ENCODE peak calls at places on chromosomes 13 and 19, in nine cellular contexts. O is transverse colon, Z is uterus, T is A549, X is adrenal gland, Y is lower leg skin, M is GM12892, W is IMR-90, L is right lobe of liver. P is an unnamed sample.

GRCh38 chr19:42069619-42070293 is at the start of gene GRIK5:
- DNase-seq in L (no peak), W (no peak), Z (no peak), T (no peak), X (no peak), M (no peak), Y (no peak), O (no peak), P (no peak)

GRCh38 chr13:53743906-53744305 is 715.3 kb downstream of the OLFM4 start:
- DNase-seq in T (peak), M (no peak), X (no peak), Y (no peak), W (no peak), Z (no peak), L (no peak), O (no peak), P (no peak)

GRCh38 chr13:106129273-106129672 is 406.2 kb downstream of the EFNB2 start:
- DNase-seq in Z (no peak), M (no peak), T (peak), L (no peak), O (no peak), W (no peak), Y (no peak), X (no peak), P (no peak)

GRCh38 chr19:14528419-14529253 is 758 bp upstream of the TECR start:
- DNase-seq in T (no peak), O (no peak), Z (peak), L (no peak), X (no peak), W (no peak), Y (no peak), M (no peak), P (no peak)

GRCh38 chr13:111225184-111225583 is 95.3 kb upstream of the TEX29 start:
- DNase-seq in L (no peak), W (no peak), Y (no peak), O (no peak), M (no peak), X (no peak), T (no peak), Z (no peak), P (no peak)

GRCh38 chr13:40588101-40588500 is 78.3 kb downstream of the FOXO1 start:
- DNase-seq in Y (no peak), X (no peak), Z (no peak), L (no peak), O (no peak), W (no peak), M (no peak), T (no peak), P (no peak)

GRCh38 chr13:80550856-80551532 is 210.1 kb upstream of the SPRY2 start:
- DNase-seq in X (no peak), L (no peak), Y (no peak), T (no peak), W (no peak), Z (no peak), M (no peak), O (no peak), P (no peak)

GRCh38 chr13:47076536-47076935 is 179.7 kb upstream of the HTR2A start:
- DNase-seq in T (no peak), Z (no peak), M (no peak), Y (no peak), L (no peak), W (peak), X (no peak), O (no peak), P (no peak)

GRCh38 chr13:53844747-53845146 is 816.1 kb downstream of the OLFM4 start:
- DNase-seq in Z (no peak), M (no peak), Y (no peak), X (no peak), O (no peak), W (no peak), T (no peak), L (no peak), P (no peak)

GRCh38 chr13:93559718-93560117 is 333.1 kb downstream of the GPC6 start:
- DNase-seq in Z (no peak), W (peak), M (no peak), L (no peak), Y (no peak), X (no peak), T (peak), O (no peak), P (peak)

GRCh38 chr19:57599761-57600383 is at the start of gene ZNF530:
- DNase-seq in O (peak), M (peak), X (peak), Z (peak), W (peak), T (peak), L (peak), Y (peak), P (peak)

GRCh38 chr13:111484129-111484925 is 163.9 kb downstream of the TEX29 start:
- DNase-seq in O (no peak), M (no peak), T (no peak), L (peak), W (no peak), Y (peak), Z (no peak), X (no peak), P (no peak)

GRCh38 chr13:28558126-28558525 is 63.2 kb upstream of the FLT1 start:
- DNase-seq in T (no peak), M (no peak), O (no peak), L (no peak), Z (no peak), W (peak), X (no peak), Y (no peak), P (no peak)

GRCh38 chr13:43573787-43574562 is 212.8 kb downstream of the ENOX1 start:
- DNase-seq in M (no peak), Z (no peak), L (no peak), Y (no peak), X (no peak), T (no peak), O (no peak), W (no peak), P (no peak)

GRCh38 chr19:4916292-4917082 is 7.2 kb downstream of the UHRF1 start:
- DNase-seq in O (peak), X (no peak), Z (no peak), T (no peak), Y (no peak), W (no peak), M (peak), L (no peak), P (no peak)

GRCh38 chr13:67175836-67176235 is 54.3 kb downstream of the PCDH9 start:
- DNase-seq in Y (no peak), T (no peak), L (no peak), Z (no peak), X (no peak), W (no peak), O (no peak), M (no peak), P (no peak)

GRCh38 chr13:50693755-50694154 is 149.7 kb downstream of the DLEU7 start:
- DNase-seq in L (no peak), Y (no peak), W (no peak), Z (no peak), T (no peak), M (no peak), X (no peak), O (no peak), P (no peak)

GRCh38 chr13:113837554-113838355 is 26.1 kb downstream of the GAS6 start:
- DNase-seq in X (peak), W (peak), O (peak), T (peak), Z (peak), L (peak), Y (peak), M (no peak), P (peak)

GRCh38 chr19:18781885-18782527 is 9.1 kb downstream of the COMP start:
- DNase-seq in L (no peak), M (no peak), T (no peak), Y (no peak), W (no peak), X (no peak), O (no peak), Z (no peak), P (no peak)

DNA sequence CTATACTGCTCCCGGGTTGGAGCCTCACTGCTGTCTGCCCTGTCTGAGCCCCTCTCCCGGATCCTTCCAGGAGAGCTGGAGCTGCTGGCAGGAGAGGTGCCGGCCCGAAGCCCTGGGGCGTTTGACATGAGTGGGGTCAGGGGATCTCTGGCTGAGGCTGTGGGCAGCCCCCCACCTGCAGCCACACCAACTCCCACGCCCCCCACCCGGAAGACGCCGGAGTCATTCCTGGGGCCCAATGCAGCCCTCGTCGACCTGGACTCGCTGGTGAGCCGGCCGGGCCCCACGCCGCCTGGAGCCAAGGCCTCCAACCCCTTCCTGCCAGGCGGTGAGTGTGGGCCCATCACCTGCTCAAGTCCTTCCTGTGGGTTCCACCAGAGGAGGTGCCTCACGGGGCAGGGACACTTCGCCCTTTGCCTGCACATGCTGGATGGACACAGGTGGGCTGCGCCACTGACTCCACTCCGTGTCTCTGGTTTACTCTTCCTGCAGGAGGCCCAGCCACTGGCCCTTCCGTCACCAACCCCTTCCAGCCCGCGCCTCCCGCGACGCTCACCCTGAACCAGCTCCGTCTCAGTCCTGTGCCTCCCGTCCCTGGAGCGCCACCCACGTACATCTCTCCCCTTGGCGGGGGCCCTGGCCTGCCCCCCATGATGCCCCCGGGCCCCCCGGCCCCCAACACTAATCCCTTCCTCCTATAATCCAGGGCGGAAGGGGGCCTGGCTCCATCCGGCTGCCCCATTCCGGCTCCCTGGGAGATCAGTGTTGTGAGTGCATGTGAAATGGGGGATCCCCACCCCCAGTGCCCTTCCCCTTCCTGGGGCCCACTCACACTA is 19.8 kb downstream of the EPN1 start:
- DNase-seq in X (peak), O (no peak), Z (no peak), T (no peak), M (no peak), W (no peak), L (no peak), Y (peak), P (no peak)
- TF ChIP-seq POLR2A in X (no peak), O (no peak), Z (no peak), T (no peak), M (no peak), W (no peak), L (no peak), Y (no peak), P (no peak)

GRCh38 chr19:38062959-38063786 is 156.2 kb downstream of the SIPA1L3 start:
- DNase-seq in Y (no peak), L (no peak), T (no peak), Z (peak), X (no peak), O (no peak), M (no peak), W (peak), P (no peak)

GRCh38 chr19:38061294-38061693 is 154.3 kb downstream of the SIPA1L3 start:
- DNase-seq in X (no peak), W (peak), Y (no peak), L (no peak), T (peak), M (no peak), O (no peak), Z (no peak), P (peak)

GRCh38 chr19:38057954-38058690 is 151.1 kb downstream of the SIPA1L3 start:
- DNase-seq in X (no peak), T (peak), Y (no peak), M (no peak), L (no peak), O (peak), W (no peak), Z (no peak), P (no peak)

GRCh38 chr19:38059897-38060296 is 152.9 kb downstream of the SIPA1L3 start:
- DNase-seq in M (no peak), Y (no peak), W (no peak), X (no peak), O (no peak), T (no peak), Z (no peak), L (no peak), P (no peak)

GRCh38 chr19:38060346-38060745 is 153.3 kb downstream of the SIPA1L3 start:
- DNase-seq in O (no peak), W (no peak), Z (no peak), L (no peak), T (no peak), X (no peak), Y (no peak), M (no peak), P (no peak)
- TF ChIP-seq POLR2A in O (no peak), W (no peak), Z (no peak), L (no peak), T (no peak), X (no peak), Y (no peak), M (no peak), P (no peak)

DNA sequence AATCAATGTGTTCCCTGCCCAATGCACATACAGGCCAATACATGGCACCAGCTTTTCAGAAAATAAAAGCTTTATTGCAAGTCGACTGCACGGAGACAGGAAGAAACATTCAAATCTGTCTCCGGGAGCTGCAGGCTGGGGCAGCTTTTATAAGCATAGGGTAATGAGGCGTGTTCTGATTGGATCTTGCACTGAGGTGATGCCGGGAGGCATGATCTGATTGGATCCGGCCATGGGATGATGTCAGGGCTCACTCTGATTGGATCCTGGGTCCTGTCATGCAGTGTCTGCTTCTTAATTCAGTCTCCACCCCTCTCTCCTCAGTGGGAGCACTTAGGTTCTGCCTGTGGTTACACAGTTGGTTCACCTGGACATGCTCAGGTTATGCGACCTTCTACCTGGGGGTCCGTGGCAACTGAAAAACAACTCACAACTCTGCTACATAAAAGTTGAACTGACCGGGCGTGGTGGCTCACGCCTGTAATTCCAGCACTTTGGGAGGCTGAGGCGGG is 11.8 kb upstream of the FBN3 start:
- DNase-seq in W (no peak), Z (no peak), M (no peak), Y (no peak), T (peak), L (no peak), O (no peak), X (no peak), P (no peak)
- TF ChIP-seq POLR2A in W (no peak), Z (no peak), M (no peak), Y (no peak), T (no peak), L (no peak), O (no peak), X (no peak), P (no peak)

GRCh38 chr19:6023085-6023682 is 45.2 kb upstream of the RANBP3 start:
- DNase-seq in M (no peak), O (no peak), Z (peak), W (peak), T (no peak), L (no peak), Y (no peak), X (no peak), P (peak)
- TF ChIP-seq POLR2A in M (no peak), O (no peak), Z (no peak), W (no peak), T (no peak), L (no peak), Y (no peak), X (no peak), P (no peak)

DNA sequence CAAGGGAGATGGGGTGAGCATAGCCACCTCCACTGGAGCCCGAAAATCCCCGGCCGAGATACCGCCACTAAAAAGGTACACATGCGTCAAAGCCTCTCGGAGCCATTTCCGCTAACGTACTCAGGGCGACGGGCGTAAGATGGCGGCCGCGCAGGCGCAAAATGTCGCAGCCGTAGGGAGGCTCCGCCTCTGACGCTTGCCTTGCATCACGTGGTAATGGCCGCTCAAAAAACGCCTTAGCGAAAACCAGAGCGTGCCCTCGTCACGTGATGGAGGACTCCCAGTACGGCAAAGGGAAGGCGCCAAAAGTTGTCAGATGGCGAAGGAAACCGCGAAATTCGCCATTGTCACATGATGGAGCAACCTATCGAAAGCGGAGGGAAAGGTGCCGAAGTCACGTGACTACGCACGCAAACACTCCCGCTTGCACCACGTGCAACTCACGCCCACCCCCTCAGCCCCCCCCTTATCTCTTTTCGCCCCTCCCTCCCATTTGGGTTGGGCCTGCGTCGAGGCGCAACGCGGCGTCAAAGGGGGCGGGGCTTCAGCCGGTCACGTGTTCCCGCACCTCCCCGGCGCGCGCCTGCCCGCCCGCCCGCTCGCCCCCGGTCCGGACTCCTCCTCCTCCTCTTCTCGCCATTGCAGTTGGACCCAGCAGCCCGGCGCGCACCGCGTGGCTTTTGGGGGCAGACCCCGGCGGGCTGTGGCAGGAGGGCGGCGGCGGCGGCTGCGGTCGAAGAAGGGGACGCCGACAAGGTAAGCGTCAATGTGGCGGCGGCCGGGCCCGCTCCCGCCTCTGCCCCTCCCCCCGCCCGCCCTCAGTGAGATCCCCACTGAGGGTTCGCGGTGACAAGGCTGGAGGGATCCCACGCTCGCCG is at the start of gene ILF3:
- DNase-seq in O (peak), L (peak), X (peak), W (peak), Z (peak), T (peak), Y (peak), M (peak), P (peak)
- TF ChIP-seq POLR2A in O (peak), L (peak), X (peak), W (peak), Z (peak), T (peak), Y (peak), M (peak), P (peak)

GRCh38 chr19:10292206-10292788 is 2.5 kb downstream of the ICAM5 start:
- DNase-seq in X (peak), W (peak), O (peak), Z (peak), M (peak), L (peak), Y (peak), T (peak), P (peak)
- TF ChIP-seq POLR2A in X (no peak), W (no peak), O (no peak), Z (no peak), M (no peak), L (no peak), Y (no peak), T (no peak), P (no peak)

GRCh38 chr13:102800145-102801041 is 1.5 kb downstream of the BIVM start:
- DNase-seq in Y (peak), T (peak), M (peak), X (peak), L (peak), W (peak), Z (peak), O (peak), P (peak)

GRCh38 chr13:102807699-102808098 is 8.8 kb downstream of the BIVM start:
- DNase-seq in X (no peak), O (no peak), Z (no peak), M (no peak), T (no peak), Y (no peak), L (no peak), W (no peak), P (no peak)

GRCh38 chr13:102805680-102806079 is 6.8 kb downstream of the BIVM start:
- DNase-seq in Y (no peak), Z (no peak), O (no peak), W (no peak), X (no peak), M (no peak), T (no peak), L (no peak), P (no peak)
- TF ChIP-seq POLR2A in Y (no peak), Z (no peak), O (no peak), W (no peak), X (no peak), M (no peak), T (no peak), L (no peak), P (no peak)

GRCh38 chr19:2110822-2111221 is 14.1 kb downstream of the IZUMO4 start:
- DNase-seq in L (no peak), Z (no peak), O (no peak), T (no peak), M (no peak), Y (no peak), W (no peak), X (no peak), P (no peak)

GRCh38 chr19:2112516-2113320 is 16.0 kb downstream of the IZUMO4 start:
- DNase-seq in Y (no peak), X (no peak), M (no peak), T (no peak), O (no peak), L (no peak), W (no peak), Z (no peak), P (no peak)

GRCh38 chr19:2113436-2114211 is 16.9 kb downstream of the IZUMO4 start:
- DNase-seq in T (no peak), X (no peak), L (no peak), M (no peak), Y (no peak), O (no peak), W (no peak), Z (no peak), P (peak)

GRCh38 chr19:2111425-2111824 is 14.7 kb downstream of the IZUMO4 start:
- DNase-seq in X (no peak), L (no peak), Z (no peak), W (no peak), Y (no peak), T (no peak), M (no peak), O (no peak), P (no peak)

DNA sequence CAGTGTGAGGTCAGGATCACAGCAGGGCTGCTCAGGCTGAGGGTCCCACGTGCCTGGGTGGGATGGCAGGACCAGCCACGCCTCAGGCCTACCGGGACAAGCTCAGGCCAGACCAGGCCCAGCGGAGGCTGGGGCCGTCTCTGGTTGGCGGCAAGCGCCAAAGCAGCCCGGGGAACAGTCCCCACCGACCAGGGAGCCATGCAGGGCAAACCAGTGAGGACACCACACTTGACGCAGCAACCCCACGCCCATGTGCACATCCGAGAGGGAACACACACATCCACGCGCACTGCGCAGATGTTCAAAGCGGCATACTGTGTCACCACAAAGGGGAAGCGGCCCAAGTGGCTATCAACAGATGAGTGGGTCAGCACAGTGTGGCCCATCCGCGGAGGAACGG is 15.2 kb downstream of the IZUMO4 start:
- DNase-seq in O (no peak), L (no peak), X (no peak), Z (no peak), T (no peak), W (no peak), M (no peak), Y (no peak), P (no peak)
- TF ChIP-seq POLR2A in O (no peak), L (no peak), X (no peak), Z (no peak), T (no peak), W (no peak), M (no peak), Y (no peak), P (no peak)

GRCh38 chr13:72258340-72258981 is 391.5 kb upstream of the DACH1 start:
- DNase-seq in L (no peak), Z (no peak), T (no peak), O (no peak), M (no peak), X (peak), W (no peak), Y (no peak), P (no peak)

GRCh38 chr13:72255908-72256307 is 388.9 kb upstream of the DACH1 start:
- DNase-seq in Z (no peak), M (no peak), L (no peak), X (peak), O (peak), Y (no peak), T (peak), W (no peak), P (no peak)

GRCh38 chr13:72259528-72259927 is 392.5 kb upstream of the DACH1 start:
- DNase-seq in X (no peak), T (no peak), Z (no peak), W (no peak), Y (no peak), L (no peak), M (no peak), O (no peak), P (no peak)

GRCh38 chr13:72261732-72262131 is 394.7 kb upstream of the DACH1 start:
- DNase-seq in L (no peak), Y (no peak), Z (no peak), X (no peak), W (no peak), M (no peak), O (no peak), T (no peak), P (no peak)
- TF ChIP-seq POLR2A in L (no peak), Y (no peak), Z (no peak), X (no peak), W (no peak), M (no peak), O (no peak), T (no peak), P (no peak)

P was measured in H54.